ENCODE peak calls at places on chromosomes 6 and 20, in eight cellular contexts. M is adipocyte; B is left ventricle myocardium inferior; E is CD8-positive, alpha-beta memory T cell; Q is WERI-Rb-1; F is tibial artery; V is neuronal stem cell; D is cardiac muscle cell. T is an unnamed sample. For H3K9me3 and H3K36me3, the result is how much of the 10 kb centered on the place peaks cover.

GRCh38 chr6:106051241-106051640 is 34.9 kb upstream of the PRDM1 start:
- DNase-seq in Q (no peak), M (no peak), B (no peak), F (no peak), V (peak), E (no peak), D (no peak), T (peak)

GRCh38 chr6:44489912-44490604 is 102.6 kb downstream of the CDC5L start:
- DNase-seq in Q (no peak), E (no peak), M (peak), F (no peak), V (no peak), D (no peak), B (no peak), T (no peak)

GRCh38 chr6:9484091-9484490 is 930.8 kb downstream of the TFAP2A start:
- DNase-seq in M (peak), Q (no peak), E (no peak), B (no peak), F (no peak), D (no peak), V (no peak), T (no peak)

GRCh38 chr6:28940294-28940858 is 16.6 kb upstream of the TRIM27 start:
- DNase-seq in D (peak), E (no peak), B (no peak), Q (peak), M (peak), V (peak), F (no peak), T (peak)

GRCh38 chr6:123434186-123434585 is 202.6 kb downstream of the TRDN start:
- DNase-seq in V (no peak), E (no peak), F (no peak), B (no peak), D (no peak), M (no peak), Q (no peak), T (no peak)

GRCh38 chr6:7463785-7464184 is 74.2 kb downstream of the RIOK1 start:
- DNase-seq in F (no peak), B (no peak), V (peak), D (peak), E (no peak), Q (no peak), M (peak), T (no peak)

GRCh38 chr6:134539865-134540323 is 222.0 kb upstream of the SGK1 start:
- DNase-seq in V (no peak), F (no peak), E (no peak), B (no peak), Q (no peak), M (no peak), D (no peak), T (peak)

GRCh38 chr20:14919473-14920157 is 582.2 kb upstream of the FLRT3 start:
- DNase-seq in B (no peak), Q (no peak), D (peak), E (no peak), M (peak), F (no peak), V (no peak), T (no peak)

GRCh38 chr6:31946370-31946885 is 533 bp downstream of the CFB start:
- DNase-seq in E (no peak), F (no peak), B (no peak), D (no peak), V (no peak), Q (no peak), M (no peak), T (no peak)

GRCh38 chr6:94956910-94957309 is 620.4 kb upstream of the MANEA start:
- DNase-seq in E (no peak), Q (no peak), B (no peak), V (no peak), M (no peak), D (no peak), F (no peak), T (no peak)

GRCh38 chr20:32478576-32478975 is 106.6 kb downstream of the NOL4L start:
- DNase-seq in F (no peak), V (no peak), D (no peak), E (no peak), M (no peak), B (no peak), Q (no peak), T (no peak)

GRCh38 chr6:34170341-34170740 is 24.5 kb upstream of the GRM4 start:
- DNase-seq in D (no peak), M (no peak), V (no peak), F (no peak), B (no peak), Q (no peak), E (no peak), T (no peak)

GRCh38 chr6:84524636-84525035 is 239.8 kb downstream of the TBX18 start:
- DNase-seq in Q (peak), D (peak), M (no peak), E (no peak), B (no peak), V (no peak), F (no peak), T (no peak)

GRCh38 chr6:21241231-21242130 is 352.1 kb upstream of the SOX4 start:
- DNase-seq in M (no peak), D (no peak), F (no peak), Q (peak), E (no peak), V (no peak), B (no peak), T (no peak)

GRCh38 chr6:30626484-30627366 is at the start of gene ATAT1:
- DNase-seq in E (peak), B (peak), Q (peak), D (peak), V (peak), F (peak), M (peak), T (peak)

GRCh38 chr20:63854069-63854765 is 7.1 kb upstream of the ABHD16B start:
- DNase-seq in D (no peak), Q (no peak), F (no peak), V (no peak), E (no peak), B (no peak), M (no peak), T (no peak)

GRCh38 chr20:63741354-63741675 is 1.7 kb downstream of the SLC2A4RG start:
- DNase-seq in E (no peak), F (no peak), M (no peak), D (no peak), B (no peak), Q (no peak), V (no peak), T (no peak)

GRCh38 chr20:23018941-23019340 is 16.2 kb upstream of the SSTR4 start:
- DNase-seq in D (no peak), B (no peak), V (no peak), Q (no peak), E (no peak), M (no peak), F (no peak), T (no peak)

GRCh38 chr6:33288141-33288941 is 698 bp downstream of the WDR46 start:
- DNase-seq in F (no peak), E (no peak), D (no peak), V (no peak), B (no peak), Q (no peak), M (no peak), T (no peak)

GRCh38 chr6:157861814-157862213 is 38.8 kb downstream of the SNX9 start:
- DNase-seq in V (no peak), B (no peak), Q (no peak), F (no peak), M (peak), D (no peak), E (no peak), T (no peak)

GRCh38 chr6:22239261-22239660 is 57.6 kb downstream of the PRL start:
- DNase-seq in B (no peak), E (no peak), D (no peak), V (no peak), Q (no peak), M (peak), F (no peak), T (no peak)

GRCh38 chr6:12354499-12354898 is 64.3 kb downstream of the EDN1 start:
- DNase-seq in F (peak), E (no peak), M (peak), D (no peak), V (no peak), Q (no peak), B (no peak), T (no peak)

GRCh38 chr6:169988769-169989550 is 237.5 kb downstream of the ERMARD start:
- DNase-seq in D (no peak), Q (no peak), M (no peak), V (no peak), F (peak), E (no peak), B (no peak), T (no peak)

GRCh38 chr6:161837449-161837735 is 563.5 kb upstream of the AGPAT4 start:
- DNase-seq in B (no peak), M (no peak), D (no peak), V (no peak), E (no peak), Q (no peak), F (no peak), T (no peak)

GRCh38 chr6:69901361-69901760 is 35.0 kb downstream of the COL19A1 start:
- DNase-seq in D (no peak), B (no peak), E (no peak), V (no peak), M (no peak), F (no peak), Q (no peak), T (no peak)

GRCh38 chr20:45032276-45032675 is 66.0 kb downstream of the STK4 start:
- DNase-seq in V (no peak), F (no peak), B (no peak), E (no peak), D (no peak), Q (no peak), M (no peak), T (no peak)

DNA sequence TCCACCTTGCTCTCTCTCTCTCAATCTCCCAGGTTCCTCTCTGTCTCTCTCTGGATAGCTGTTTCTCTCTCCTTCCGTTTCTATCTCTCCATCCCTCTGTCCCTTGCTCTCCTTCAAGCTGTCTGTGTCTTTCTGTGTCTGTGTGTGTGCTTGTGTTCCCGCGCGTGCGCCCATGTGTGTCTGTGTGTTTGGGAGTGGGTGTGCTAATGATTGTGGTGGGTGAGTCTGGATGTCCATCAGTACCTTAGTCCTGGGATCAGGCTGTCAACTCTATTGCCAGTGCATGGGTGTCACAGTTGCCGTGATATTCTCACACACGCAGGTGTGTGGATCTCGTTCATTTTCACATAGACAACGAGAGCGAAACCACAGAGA is 1380.6 kb upstream of the DEFB115 start:
- DNase-seq in M (no peak), E (no peak), B (no peak), F (no peak), D (no peak), Q (no peak), V (no peak), T (no peak)
- H3K9me3 ChIP-seq in M (under half), E (under half), B (half or more), F (half or more), D (under half), Q (under half), V (under half), T (under half)

GRCh38 chr6:17663203-17663602 is 43.5 kb downstream of the NUP153 start:
- DNase-seq in V (no peak), E (no peak), M (no peak), F (no peak), Q (no peak), D (no peak), B (no peak), T (no peak)
- H3K36me3 ChIP-seq in V (under half), E (under half), M (half or more), F (half or more), Q (half or more), D (under half), B (half or more), T (half or more)

GRCh38 chr6:140747114-140747513 is 1372.7 kb upstream of the CITED2 start:
- DNase-seq in B (no peak), V (no peak), Q (no peak), F (no peak), D (no peak), M (no peak), E (no peak), T (no peak)
- H3K9me3 ChIP-seq in B (under half), V (under half), Q (under half), F (under half), D (under half), M (under half), E (under half), T (under half)

GRCh38 chr6:153104220-153104619 is 26.9 kb downstream of the RGS17 start:
- DNase-seq in Q (no peak), V (no peak), B (no peak), E (no peak), D (no peak), M (no peak), F (no peak), T (no peak)

GRCh38 chr6:153103256-153103655 is 27.8 kb downstream of the RGS17 start:
- DNase-seq in D (peak), M (no peak), Q (no peak), V (no peak), B (peak), F (no peak), E (no peak), T (no peak)

GRCh38 chr6:153106021-153106420 is 25.1 kb downstream of the RGS17 start:
- DNase-seq in M (no peak), F (no peak), B (no peak), E (no peak), V (no peak), Q (no peak), D (no peak), T (no peak)

DNA sequence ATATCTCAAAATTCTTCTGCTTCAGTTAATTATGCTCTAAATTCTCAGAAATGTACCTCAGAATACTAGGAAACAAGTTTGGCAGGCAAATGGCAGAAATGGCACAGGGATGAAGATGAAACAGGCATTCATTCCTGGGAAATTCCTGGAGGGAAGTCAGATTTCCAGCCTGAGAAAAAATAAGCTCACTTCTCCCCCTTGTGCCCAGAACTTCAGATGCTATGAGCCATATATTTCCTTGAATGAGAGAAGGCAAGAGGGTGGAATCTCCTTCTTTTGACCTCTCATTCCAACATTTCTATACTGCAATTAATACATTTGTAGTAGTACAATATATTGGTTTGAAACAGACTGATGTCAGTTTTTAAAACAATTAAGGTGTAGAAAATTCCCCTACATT is 22.8 kb downstream of the RGS17 start:
- DNase-seq in B (no peak), M (peak), E (no peak), F (no peak), Q (no peak), D (no peak), V (no peak), T (no peak)
- H3K36me3 ChIP-seq in B (under half), M (under half), E (under half), F (under half), Q (under half), D (under half), V (under half), T (under half)

GRCh38 chr6:148379966-148380653 is 37.5 kb downstream of the SASH1 start:
- DNase-seq in E (no peak), M (no peak), D (no peak), V (no peak), Q (peak), B (no peak), F (no peak), T (no peak)
- H3K9me3 ChIP-seq in E (under half), M (under half), D (under half), V (under half), Q (under half), B (under half), F (under half), T (under half)

GRCh38 chr20:38222231-38222922 is 38.2 kb downstream of the KIAA1755 start:
- DNase-seq in D (peak), V (peak), E (peak), M (peak), Q (peak), F (peak), B (peak), T (peak)

GRCh38 chr20:38218566-38218885 is 42.0 kb downstream of the KIAA1755 start:
- DNase-seq in F (peak), B (no peak), V (no peak), E (no peak), Q (no peak), M (no peak), D (no peak), T (no peak)

GRCh38 chr20:38221041-38221589 is 39.4 kb downstream of the KIAA1755 start:
- DNase-seq in D (peak), F (peak), Q (peak), V (peak), B (peak), M (peak), E (peak), T (peak)

GRCh38 chr20:38219006-38219950 is 41.3 kb downstream of the KIAA1755 start:
- DNase-seq in Q (peak), V (no peak), E (no peak), B (no peak), F (peak), D (no peak), M (no peak), T (no peak)

DNA sequence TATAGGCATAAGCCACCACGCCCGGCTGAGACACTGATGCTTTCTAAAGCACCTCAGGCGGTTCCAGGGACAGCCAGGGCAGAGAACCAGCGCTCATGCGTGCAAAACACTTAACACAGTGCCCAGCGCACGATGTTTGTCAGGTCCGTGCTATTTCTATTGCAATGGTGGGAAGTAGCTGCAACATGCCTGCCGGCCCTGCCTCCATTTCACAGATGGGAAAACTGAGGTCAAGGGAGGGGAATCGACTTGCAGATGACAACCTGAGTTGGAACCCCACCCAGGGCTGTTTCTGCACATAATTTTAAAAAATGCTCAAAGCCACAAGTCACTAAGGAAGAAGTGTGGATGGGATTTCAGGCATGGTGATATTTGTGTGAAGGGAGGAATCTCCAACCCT is 39.9 kb downstream of the KIAA1755 start:
- DNase-seq in V (no peak), B (no peak), M (no peak), E (no peak), Q (no peak), D (no peak), F (peak), T (no peak)
- H3K36me3 ChIP-seq in V (under half), B (under half), M (under half), E (under half), Q (under half), D (under half), F (under half), T (under half)

GRCh38 chr6:168039301-168039700 is 39.7 kb downstream of the FRMD1 start:
- DNase-seq in B (no peak), F (no peak), E (no peak), Q (no peak), M (no peak), V (no peak), D (no peak), T (no peak)

GRCh38 chr6:168038576-168039140 is 40.4 kb downstream of the FRMD1 start:
- DNase-seq in M (no peak), F (no peak), D (no peak), Q (no peak), E (no peak), V (no peak), B (no peak), T (no peak)

GRCh38 chr6:168040856-168041496 is 38.0 kb downstream of the FRMD1 start:
- DNase-seq in Q (no peak), M (no peak), D (no peak), F (no peak), B (no peak), V (no peak), E (no peak), T (no peak)

GRCh38 chr6:168037856-168038255 is 40.4 kb downstream of the KIF25 start:
- DNase-seq in V (no peak), F (no peak), E (no peak), M (no peak), Q (no peak), D (no peak), B (no peak), T (no peak)

GRCh38 chr6:168039849-168040248 is 39.2 kb downstream of the FRMD1 start:
- DNase-seq in V (no peak), D (no peak), E (no peak), M (no peak), Q (peak), B (no peak), F (no peak), T (no peak)
- H3K9me3 ChIP-seq in V (under half), D (under half), E (under half), M (under half), Q (under half), B (under half), F (under half), T (under half)

DNA sequence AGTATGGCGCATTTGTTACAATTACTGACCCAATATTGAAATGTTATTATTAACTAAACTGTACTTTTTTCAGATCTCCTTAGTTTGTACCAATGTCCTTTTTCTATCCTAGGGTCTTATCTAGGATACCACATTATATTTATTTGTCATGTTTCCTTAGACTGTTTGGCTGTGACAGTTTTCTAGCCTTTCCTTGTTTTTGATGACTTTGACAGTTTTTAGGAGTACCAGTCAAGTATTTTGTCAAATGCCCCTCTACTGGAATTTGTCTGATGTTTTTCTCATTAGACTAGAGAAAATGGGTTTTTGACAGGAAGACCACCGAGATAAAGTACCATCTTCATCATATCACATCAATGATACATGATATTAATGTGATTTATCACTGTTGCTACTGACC is 14.6 kb downstream of the CCNC start:
- DNase-seq in V (no peak), E (no peak), Q (no peak), B (no peak), D (no peak), F (no peak), M (no peak), T (no peak)
- H3K36me3 ChIP-seq in V (under half), E (under half), Q (under half), B (half or more), D (half or more), F (under half), M (half or more), T (half or more)

GRCh38 chr6:155341130-155341828 is 27.0 kb upstream of the TFB1M start:
- DNase-seq in B (no peak), E (no peak), V (no peak), F (no peak), D (no peak), M (peak), Q (no peak), T (no peak)

GRCh38 chr6:155340464-155341129 is 26.3 kb upstream of the TFB1M start:
- DNase-seq in V (no peak), B (no peak), F (no peak), Q (no peak), E (no peak), D (no peak), M (no peak), T (peak)

GRCh38 chr6:155346957-155347356 is 32.7 kb upstream of the TFB1M start:
- DNase-seq in M (no peak), V (no peak), B (no peak), F (no peak), Q (no peak), E (no peak), D (no peak), T (no peak)

GRCh38 chr6:155347800-155348199 is 33.5 kb upstream of the TFB1M start:
- DNase-seq in E (no peak), V (no peak), Q (no peak), F (no peak), M (no peak), D (no peak), B (no peak), T (no peak)

GRCh38 chr6:155344341-155345006 is 30.2 kb upstream of the TFB1M start:
- DNase-seq in B (no peak), E (no peak), Q (no peak), D (no peak), F (no peak), M (no peak), V (no peak), T (no peak)
- H3K9me3 ChIP-seq in B (half or more), E (under half), Q (under half), D (under half), F (under half), M (under half), V (under half), T (under half)

GRCh38 chr6:63610944-63611343 is 24.7 kb upstream of the PHF3 start:
- DNase-seq in E (no peak), B (no peak), Q (no peak), D (no peak), F (no peak), V (no peak), M (no peak), T (no peak)
- H3K36me3 ChIP-seq in E (under half), B (under half), Q (under half), D (under half), F (under half), V (under half), M (under half), T (under half)